ENCODE peak calls at places on chromosome 22, in four cellular contexts. C is type B pancreatic cell; Z is endothelial cell; B is stimulated activated CD4-positive, alpha-beta T cell treated with anti-CD3 and anti-CD28 coated beads, Interleukin-4, amount 100 ng/mL, for 1 hour. A is an unnamed sample.

GRCh38 chr22:43535741-43536140 is 123.9 kb downstream of the MPPED1 start:
- DNase-seq in C (no peak), Z (no peak), B (no peak), A (no peak)

GRCh38 chr22:33803371-33803770 is 116.9 kb downstream of the LARGE1 start:
- DNase-seq in C (no peak), Z (no peak), B (no peak), A (peak; percentile 19)

GRCh38 chr22:25053153-25053805 is 100.8 kb downstream of the KIAA1671 start:
- DNase-seq in C (no peak), Z (no peak), B (no peak), A (no peak)

GRCh38 chr22:35589071-35589735 is 27.9 kb downstream of the MB start:
- DNase-seq in C (no peak), Z (no peak), B (no peak), A (peak; percentile 16)

GRCh38 chr22:46747646-46748045 is 9.6 kb upstream of the CERK start:
- DNase-seq in C (no peak), Z (no peak), B (no peak), A (no peak)

GRCh38 chr22:17477401-17477833 is 85.9 kb upstream of the SLC25A18 start:
- DNase-seq in C (no peak), Z (no peak), B (no peak), A (no peak)

GRCh38 chr22:22431271-22432220 is 77.0 kb downstream of the ZNF280B start:
- DNase-seq in C (no peak), Z (peak; percentile 83), B (peak; percentile 50), A (no peak)

GRCh38 chr22:48342016-48342415 is 1485.7 kb downstream of the BRD1 start:
- DNase-seq in C (no peak), Z (no peak), B (no peak), A (no peak)

GRCh38 chr22:50526849-50527801 is 1.7 kb upstream of the SCO2 start:
- DNase-seq in C (no peak), Z (no peak), B (no peak), A (no peak)

GRCh38 chr22:45600791-45601730 is 70.6 kb upstream of the ATXN10 start:
- DNase-seq in C (no peak), Z (no peak), B (no peak), A (peak; percentile 66)

GRCh38 chr22:22397292-22397870 is 111.2 kb downstream of the ZNF280B start:
- DNase-seq in C (no peak), Z (peak; percentile 21), B (no peak), A (no peak)

GRCh38 chr22:47406896-47407295 is 644.4 kb downstream of the TBC1D22A start:
- DNase-seq in C (peak; percentile 54), Z (no peak), B (no peak), A (no peak)